ENCODE peak calls at places on chromosomes 3 and 15, in four cellular contexts. M is NCI-H460, S is adrenal gland, U is A172. G is an unnamed sample.

GRCh38 chr15:82014989-82015388 is 30.8 kb downstream of the MEX3B start:
- DNase-seq in M (no peak), U (peak; percentile 2), S (peak; percentile 2), G (peak; percentile 33)

GRCh38 chr15:44068346-44068745 is 126.7 kb downstream of the FRMD5 start:
- DNase-seq in S (no peak), M (no peak), U (no peak), G (no peak)

GRCh38 chr3:132623646-132624045 is 26.6 kb downstream of the ACKR4 start:
- DNase-seq in S (no peak), U (no peak), M (no peak), G (no peak)

GRCh38 chr3:140850210-140850955 is 91.3 kb upstream of the SLC25A36 start:
- DNase-seq in U (peak; percentile 76), M (no peak), S (no peak), G (peak; percentile 35)

GRCh38 chr3:4736284-4736861 is 242.9 kb upstream of the BHLHE40 start:
- DNase-seq in S (no peak), M (no peak), U (peak; percentile 42), G (no peak)

GRCh38 chr3:108322352-108322751 is 26.0 kb downstream of the HHLA2 start:
- DNase-seq in M (no peak), S (no peak), U (no peak), G (no peak)

GRCh38 chr3:132507657-132508056 is 89.4 kb upstream of the ACKR4 start:
- DNase-seq in U (no peak), S (no peak), M (no peak), G (no peak)

GRCh38 chr3:134709076-134709475 is 58.3 kb upstream of the KY start:
- DNase-seq in M (no peak), U (no peak), S (no peak), G (no peak)

GRCh38 chr3:115814778-115815380 is 191.6 kb downstream of the GAP43 start:
- DNase-seq in M (peak; percentile 64), U (peak; percentile 75), S (peak; percentile 77), G (peak; percentile 74)

GRCh38 chr3:119145500-119146167 is at the start of gene TEX55:
- DNase-seq in U (peak; percentile 65), S (peak; percentile 20), M (peak; percentile 20), G (peak; percentile 52)

GRCh38 chr3:179671709-179672337 is 19.0 kb downstream of the USP13 start:
- DNase-seq in M (no peak), S (peak; percentile 72), U (peak; percentile 25), G (no peak)

GRCh38 chr3:22627993-22628499 is 575.1 kb upstream of the UBE2E2 start:
- DNase-seq in S (no peak), M (no peak), U (no peak), G (no peak)

GRCh38 chr15:74129411-74130088 is 836 bp upstream of the ISLR2 start:
- DNase-seq in S (no peak), U (no peak), M (no peak), G (peak; percentile 33)

G was measured in Daoy.